ENCODE peak calls at places on chromosome 12, in six cellular contexts. N is A549, M is endothelial cell of umbilical vein, J is K562, E is HepG2, T is GM12878. Z is an unnamed sample.

GRCh38 chr12:95336387-95337067 is 118.9 kb downstream of the VEZT start:
- DNase-seq in N (peak; percentile 90), M (peak; percentile 91), J (peak; percentile 40), E (peak; percentile 86), T (no peak), Z (no peak)

GRCh38 chr12:12508612-12509011 is 54.1 kb downstream of the DUSP16 start:
- DNase-seq in N (no peak), M (no peak), J (no peak), E (no peak), T (no peak), Z (no peak)

GRCh38 chr12:108097160-108097911 is 31.8 kb upstream of the WSCD2 start:
- DNase-seq in N (no peak), M (no peak), J (no peak), E (no peak), T (no peak), Z (no peak)

GRCh38 chr12:132550014-132550802 is 60.2 kb downstream of the LRCOL1 start:
- DNase-seq in N (no peak), M (no peak), J (no peak), E (no peak), T (no peak), Z (no peak)

GRCh38 chr12:50922820-50923219 is 29.5 kb upstream of the HIGD1C start:
- DNase-seq in N (no peak), M (peak; percentile 47), J (no peak), E (no peak), T (no peak), Z (no peak)

GRCh38 chr12:110813298-110813697 is 33.5 kb upstream of the CCDC63 start:
- DNase-seq in N (no peak), M (no peak), J (no peak), E (no peak), T (no peak), Z (no peak)

GRCh38 chr12:77591959-77592358 is 238.7 kb upstream of the NAV3 start:
- DNase-seq in N (no peak), M (no peak), J (no peak), E (no peak), T (no peak), Z (no peak)

GRCh38 chr12:26606911-26607310 is 226.1 kb downstream of the ITPR2 start:
- DNase-seq in N (no peak), M (no peak), J (no peak), E (no peak), T (no peak), Z (no peak)

GRCh38 chr12:113007166-113007565 is 28.8 kb downstream of the OAS2 start:
- DNase-seq in N (peak; percentile 24), M (peak; percentile 60), J (no peak), E (peak; percentile 41), T (no peak), Z (no peak)

GRCh38 chr12:31736472-31736871 is 7.7 kb upstream of the AMN1 start:
- DNase-seq in N (peak; percentile 80), M (peak; percentile 40), J (no peak), E (no peak), T (no peak), Z (peak; percentile 66)

GRCh38 chr12:52805000-52805399 is 8.9 kb downstream of the KRT4 start:
- DNase-seq in N (peak; percentile 35), M (no peak), J (no peak), E (no peak), T (no peak), Z (peak; percentile 34)

GRCh38 chr12:130337476-130338303 is at the start of gene PIWIL1:
- DNase-seq in N (no peak), M (no peak), J (peak; percentile 28), E (no peak), T (no peak), Z (no peak)

GRCh38 chr12:13959131-13959734 is 22.2 kb downstream of the GRIN2B start:
- DNase-seq in N (peak; percentile 50), M (no peak), J (no peak), E (no peak), T (no peak), Z (no peak)

GRCh38 chr12:88325828-88326214 is 183.7 kb downstream of the TMTC3 start:
- DNase-seq in N (no peak), M (no peak), J (no peak), E (no peak), T (no peak), Z (no peak)

GRCh38 chr12:68561830-68562229 is 48.9 kb upstream of the RAP1B start:
- DNase-seq in N (no peak), M (no peak), J (no peak), E (no peak), T (no peak), Z (no peak)

GRCh38 chr12:57181561-57182155 is 34.2 kb upstream of the LRP1-AS start:
- DNase-seq in N (no peak), M (no peak), J (no peak), E (no peak), T (no peak), Z (no peak)

GRCh38 chr12:7433276-7433822 is 10.6 kb downstream of the CD163L1 start:
- DNase-seq in N (peak; percentile 78), M (peak; percentile 91), J (no peak), E (peak; percentile 21), T (no peak), Z (no peak)

GRCh38 chr12:106303202-106303820 is 778 bp downstream of the TCP11L2 start:
- DNase-seq in N (peak; percentile 61), M (peak; percentile 94), J (peak; percentile 46), E (peak; percentile 62), T (no peak), Z (peak; percentile 72)

GRCh38 chr12:12333980-12334709 is 15.9 kb downstream of the MANSC1 start:
- DNase-seq in N (peak; percentile 77), M (peak; percentile 67), J (peak; percentile 67), E (peak; percentile 53), T (peak; percentile 19), Z (peak; percentile 78)

GRCh38 chr12:12788675-12789368 is 3.4 kb downstream of the APOLD1 start:
- DNase-seq in N (peak; percentile 89), M (peak; percentile 76), J (peak; percentile 55), E (peak; percentile 74), T (no peak), Z (peak; percentile 86)

GRCh38 chr12:79001404-79001803 is 136.8 kb downstream of the SYT1 start:
- DNase-seq in N (no peak), M (no peak), J (no peak), E (no peak), T (no peak), Z (no peak)

GRCh38 chr12:97493729-97494128 is 31.1 kb downstream of the RMST start:
- DNase-seq in N (no peak), M (no peak), J (no peak), E (no peak), T (no peak), Z (no peak)

GRCh38 chr12:100612557-100612956 is 39.1 kb downstream of the GAS2L3 start:
- DNase-seq in N (no peak), M (no peak), J (no peak), E (no peak), T (no peak), Z (no peak)

DNA sequence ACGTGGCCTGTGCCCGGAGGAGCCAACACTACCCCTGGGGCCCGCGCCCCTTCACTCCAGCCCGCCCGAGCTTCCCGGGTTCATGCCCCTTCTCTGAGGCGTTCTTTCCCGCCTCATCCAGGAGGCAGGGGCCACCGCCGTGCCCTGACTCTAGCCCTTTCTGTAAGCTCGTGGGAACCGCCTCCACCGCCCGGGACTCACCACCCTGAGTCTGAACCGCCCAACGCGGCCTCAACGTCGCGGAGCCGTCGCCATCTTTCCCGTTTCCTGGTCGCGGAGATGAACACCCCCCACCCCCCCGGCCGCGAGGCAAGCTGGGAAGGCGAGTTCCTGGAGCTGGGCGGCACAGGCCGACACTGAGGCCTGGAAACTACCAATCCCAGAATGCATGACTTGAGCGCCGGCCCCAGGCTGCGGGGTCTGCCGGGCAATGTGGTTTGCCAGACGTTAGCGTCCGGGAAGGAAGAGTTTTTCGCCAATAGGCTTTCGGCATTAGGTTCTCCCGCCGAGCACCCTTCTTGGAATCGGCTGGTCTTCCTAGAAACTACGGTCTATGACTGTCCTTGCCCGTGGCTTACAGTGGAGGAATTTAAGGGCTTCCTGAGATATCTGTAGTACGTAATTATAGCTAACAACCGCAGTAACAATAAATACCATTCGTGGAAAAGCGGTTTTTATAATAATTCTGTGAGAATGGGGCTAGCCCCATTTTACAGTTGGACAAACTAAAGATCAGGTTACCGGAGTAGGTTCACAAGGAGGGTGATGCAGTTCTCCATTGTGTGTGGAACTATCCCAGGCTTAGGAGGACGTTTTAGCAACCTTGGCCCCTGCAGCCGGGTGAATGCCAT is at the start of gene DDX23:
- DNase-seq in N (peak; percentile 98), M (peak; percentile 98), J (peak; percentile 98), E (peak; percentile 92), T (peak; percentile 77), Z (peak; percentile 99)
- TF ChIP-seq CTCF in N (no peak), M (no peak), J (no peak), E (no peak), T (no peak), Z (no peak)

GRCh38 chr12:54036620-54037359 is 3.9 kb downstream of the HOXC5 start:
- DNase-seq in N (peak; percentile 57), M (no peak), J (no peak), E (no peak), T (no peak), Z (peak; percentile 83)
- TF ChIP-seq MAX in N (no peak), M (no peak), J (no peak), E (no peak), T (no peak), Z (peak; percentile 14)

GRCh38 chr12:27779416-27779815 is 617 bp upstream of the KLHL42 start:
- DNase-seq in N (peak; percentile 65), M (peak; percentile 25), J (no peak), E (peak; percentile 10), T (no peak), Z (peak; percentile 60)
- TF ChIP-seq MYC in N (no peak), M (no peak), J (no peak), E (peak; percentile 24), T (no peak), Z (no peak)

GRCh38 chr12:56160160-56160763 is 2.1 kb downstream of the MYL6 start:
- DNase-seq in N (no peak), M (peak; percentile 72), J (no peak), E (no peak), T (no peak), Z (peak; percentile 29)

GRCh38 chr12:56162468-56163290 is 4.5 kb downstream of the MYL6 start:
- DNase-seq in N (no peak), M (no peak), J (no peak), E (no peak), T (no peak), Z (no peak)

GRCh38 chr12:56159482-56160105 is 1.4 kb downstream of the MYL6 start:
- DNase-seq in N (no peak), M (peak; percentile 21), J (no peak), E (no peak), T (no peak), Z (no peak)

GRCh38 chr12:56161677-56162351 is 3.7 kb downstream of the MYL6 start:
- DNase-seq in N (no peak), M (no peak), J (no peak), E (no peak), T (no peak), Z (no peak)

DNA sequence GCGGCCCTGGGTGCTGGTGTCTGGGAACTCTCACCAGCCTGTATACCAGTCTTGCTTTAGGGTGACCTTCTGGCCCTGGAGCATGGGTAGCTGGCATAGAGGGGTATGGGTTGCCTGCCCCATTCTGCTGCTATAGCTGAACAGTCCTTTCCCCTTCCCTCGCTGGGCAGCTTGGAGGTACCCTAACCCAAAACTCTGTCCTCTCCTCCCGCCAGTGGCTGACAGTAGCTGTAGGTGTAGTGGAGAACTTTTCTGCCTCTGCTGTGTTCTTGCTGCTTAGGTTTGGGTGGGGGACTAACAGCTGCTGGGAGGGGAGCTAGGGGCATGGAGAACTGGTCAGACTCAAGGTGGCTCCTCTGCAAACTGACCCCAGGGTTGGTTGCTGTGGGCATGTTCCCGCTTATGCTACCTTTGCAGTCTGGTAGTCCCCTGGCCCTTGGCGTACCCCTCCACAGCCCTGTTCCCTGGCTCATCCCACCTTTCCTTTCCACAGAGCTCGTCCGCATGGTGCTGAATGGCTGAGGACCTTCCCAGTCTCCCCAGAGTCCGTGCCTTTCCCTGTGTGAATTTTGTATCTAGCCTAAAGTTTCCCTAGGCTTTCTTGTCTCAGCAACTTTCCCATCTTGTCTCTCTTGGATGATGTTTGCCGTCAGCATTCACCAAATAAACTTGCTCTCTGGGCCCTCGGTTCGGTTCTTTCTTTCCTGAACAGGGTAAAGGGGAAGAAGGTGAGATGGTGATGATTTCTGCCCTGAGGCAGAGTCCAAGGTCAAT is 2.9 kb downstream of the MYL6 start:
- DNase-seq in N (no peak), M (no peak), J (no peak), E (no peak), T (no peak), Z (no peak)
- TF ChIP-seq CTCF in N (no peak), M (no peak), J (no peak), E (no peak), T (no peak), Z (no peak)